ENCODE peak calls at places on chromosomes 16 and 17, in five cellular contexts. J, G, Q, M and O are unnamed samples.

GRCh38 chr16:2814757-2815298 is 2.2 kb upstream of the PRSS21 start:
- DNase-seq in J (no peak), M (peak; percentile 41), Q (no peak), G (no peak), O (no peak)

GRCh38 chr16:64375386-64375980 is 746.4 kb downstream of the CDH11 start:
- DNase-seq in Q (no peak), M (no peak), G (no peak), J (no peak), O (no peak)

GRCh38 chr17:72556944-72557826 is 436.4 kb downstream of the SOX9 start:
- DNase-seq in Q (peak; percentile 83), M (peak; percentile 74), J (peak; percentile 36), G (peak; percentile 20), O (peak; percentile 25)

GRCh38 chr16:11082108-11082859 is 137.9 kb downstream of the CLEC16A start:
- DNase-seq in J (no peak), G (no peak), Q (no peak), M (no peak), O (no peak)

GRCh38 chr17:1941241-1942065 is 83.7 kb downstream of the RTN4RL1 start:
- DNase-seq in J (no peak), G (no peak), M (no peak), Q (no peak), O (no peak)

GRCh38 chr16:74297296-74297665 is 667 bp downstream of the PSMD7 start:
- DNase-seq in J (no peak), Q (no peak), G (no peak), M (no peak), O (peak; percentile 27)

GRCh38 chr17:31605761-31606160 is 214.3 kb downstream of the RAB11FIP4 start:
- DNase-seq in G (no peak), M (no peak), Q (no peak), J (no peak), O (no peak)

GRCh38 chr17:66786101-66786500 is 48.8 kb upstream of the CACNG5 start:
- DNase-seq in Q (no peak), G (no peak), J (no peak), M (no peak), O (no peak)

GRCh38 chr17:72115789-72116520 is 4.9 kb upstream of the SOX9 start:
- DNase-seq in Q (no peak), M (no peak), G (no peak), J (no peak), O (no peak)

GRCh38 chr17:11738151-11738550 is 139.9 kb downstream of the DNAH9 start:
- DNase-seq in G (no peak), Q (no peak), J (no peak), M (no peak), O (no peak)

GRCh38 chr17:7322520-7323194 is 6.5 kb downstream of the NEURL4 start:
- DNase-seq in Q (no peak), G (no peak), M (no peak), J (no peak), O (peak; percentile 18)

GRCh38 chr16:84823484-84823883 is 3.7 kb downstream of the CRISPLD2 start:
- DNase-seq in J (no peak), G (peak; percentile 62), Q (no peak), M (no peak), O (no peak)
- H3K4me3 ChIP-seq in J (no peak overlapping the region), G (no peak overlapping the region), Q (no peak overlapping the region), M (no peak overlapping the region), O (no peak overlapping the region)

DNA sequence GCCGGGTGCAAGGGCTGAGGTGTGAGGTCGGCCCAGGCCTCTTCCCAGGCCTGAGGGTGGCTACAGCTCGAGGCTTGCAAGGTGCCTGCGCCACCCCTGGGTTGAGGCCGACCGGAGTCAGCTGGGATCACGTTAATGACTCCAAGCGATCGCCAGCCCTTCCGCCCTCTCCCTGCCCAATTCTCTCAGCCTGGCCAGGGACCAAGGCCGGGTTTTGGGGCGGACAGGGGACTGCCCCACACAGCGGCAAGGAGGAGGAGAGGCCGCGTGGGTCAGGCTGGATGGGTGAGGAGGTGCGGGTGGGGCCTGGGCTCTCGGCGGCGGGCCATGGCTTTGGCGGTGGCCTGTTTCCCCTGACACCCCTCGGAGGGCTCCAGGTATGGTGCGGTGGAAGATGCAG is 3.2 kb upstream of the WDR24 start:
- DNase-seq in G (no peak), Q (no peak), M (no peak), J (no peak), O (no peak)
- H3K27me3 ChIP-seq in G (peaks cover 24% of the 10 kb centered on the region), Q (no peaks in the 10 kb centered on the region), M (peaks cover 54% of the 10 kb centered on the region), J (peaks cover 20% of the 10 kb centered on the region), O (no peaks in the 10 kb centered on the region)

DNA sequence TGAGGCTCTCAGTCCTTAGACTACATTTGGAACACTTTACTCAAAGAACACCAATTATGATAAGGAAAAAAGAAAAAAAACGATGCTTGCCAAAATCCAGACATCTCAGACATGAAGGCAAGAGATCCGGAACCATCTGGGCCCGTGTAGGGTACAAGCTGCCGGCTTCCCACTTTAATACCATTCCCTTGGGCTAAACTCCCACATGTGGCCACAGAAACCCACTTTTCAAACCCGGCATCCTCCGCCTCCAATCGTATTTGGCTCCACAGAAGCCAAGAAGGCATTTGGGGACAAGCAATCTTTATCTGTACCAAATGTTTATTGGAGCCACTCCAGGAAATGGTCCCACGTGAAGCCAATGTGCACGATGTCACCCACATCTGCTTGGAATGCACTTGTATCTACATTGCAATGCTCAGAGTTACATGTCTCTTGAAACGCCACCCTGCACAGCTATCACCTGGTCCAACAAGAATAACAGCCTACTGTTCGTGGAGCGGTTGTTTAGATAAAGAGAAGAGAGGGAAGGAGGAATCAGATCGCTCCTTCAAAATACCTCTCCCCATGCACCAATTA is 33.5 kb downstream of the XYLT1 start:
- DNase-seq in M (no peak), J (no peak), G (no peak), Q (no peak), O (no peak)
- H3K27ac ChIP-seq in M (no peak overlapping the region), J (no peak overlapping the region), G (no peak overlapping the region), Q (no peak overlapping the region), O (no peak overlapping the region)

GRCh38 chr16:89095401-89095974 is 1.8 kb downstream of the ACSF3 start:
- DNase-seq in Q (no peak), G (no peak), M (no peak), J (no peak), O (no peak)
- H3K4me3 ChIP-seq in Q (peak overlapping the region; percentile 83), G (no peak overlapping the region), M (no peak overlapping the region), J (no peak overlapping the region), O (no peak overlapping the region)

DNA sequence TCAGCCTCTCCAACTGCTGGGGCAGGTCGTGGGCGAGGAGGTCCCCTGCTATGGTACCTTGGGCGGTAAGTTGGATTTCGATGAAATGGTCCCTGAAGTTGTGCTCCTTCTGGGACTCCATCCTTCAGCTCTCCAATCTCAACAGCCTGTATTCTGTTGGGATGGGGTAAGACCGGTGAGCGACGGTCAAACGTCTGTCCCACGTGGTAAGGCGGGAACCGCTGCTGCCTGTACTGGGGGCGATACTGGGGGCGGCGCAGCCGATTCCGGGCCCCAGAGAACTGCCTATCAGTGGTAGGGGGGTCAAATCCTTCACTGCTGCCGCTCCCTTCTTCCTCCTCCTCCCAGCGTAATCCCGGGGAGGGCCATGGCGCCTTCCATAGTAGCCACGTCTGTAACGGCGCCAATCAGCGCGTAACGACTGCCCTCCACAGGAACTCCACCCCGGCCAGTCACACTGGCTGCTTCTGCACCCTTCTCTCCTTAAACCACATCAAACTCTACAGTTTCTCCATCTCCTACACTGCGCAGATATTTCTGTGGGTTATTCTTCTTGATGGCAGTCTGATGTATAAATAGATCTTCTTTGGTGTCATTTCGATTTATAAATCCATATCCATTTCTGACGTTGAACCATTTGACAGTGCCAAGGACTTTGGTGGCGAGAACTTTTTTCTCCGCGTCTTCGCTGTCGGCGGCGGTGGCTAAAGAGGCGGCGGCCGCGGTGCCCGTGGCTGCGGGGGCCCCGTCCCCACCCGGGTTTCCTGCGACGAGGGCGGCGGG is 41.1 kb downstream of the AHSP start:
- DNase-seq in G (peak; percentile 21), Q (no peak), M (peak; percentile 71), J (no peak), O (no peak)
- H3K27me3 ChIP-seq in G (peaks cover 13% of the 10 kb centered on the region), Q (no peaks in the 10 kb centered on the region), M (peaks cover 28% of the 10 kb centered on the region), J (no peaks in the 10 kb centered on the region), O (no peaks in the 10 kb centered on the region)

DNA sequence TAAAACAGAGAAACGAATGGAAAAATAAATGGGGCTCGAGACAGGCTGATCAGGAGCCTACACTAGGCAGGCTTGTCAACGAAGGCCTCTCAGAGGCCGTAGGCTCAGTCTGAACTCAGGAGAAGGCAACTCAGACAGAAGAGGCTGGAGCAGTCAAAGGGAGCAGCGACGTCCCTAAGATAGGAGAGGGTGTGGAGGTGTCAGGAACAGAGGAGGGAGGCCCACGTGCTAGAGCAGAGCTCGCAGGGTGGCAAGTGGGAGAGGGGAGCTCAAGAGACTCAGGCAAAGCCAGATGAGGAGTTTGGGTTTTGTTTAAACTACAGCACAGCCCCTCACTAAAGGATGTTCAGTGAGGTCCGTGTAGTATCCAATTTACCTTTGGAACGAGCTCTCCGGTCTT is 32.7 kb downstream of the LRRC75A start:
- DNase-seq in J (no peak), Q (no peak), M (no peak), G (no peak), O (no peak)
- H3K27ac ChIP-seq in J (no peak overlapping the region), Q (no peak overlapping the region), M (no peak overlapping the region), G (no peak overlapping the region), O (no peak overlapping the region)

GRCh38 chr16:35506018-35506897 is 2046.8 kb downstream of the TP53TG3F start:
- DNase-seq in M (no peak), G (no peak), Q (no peak), J (no peak), O (no peak)
- H3K4me3 ChIP-seq in M (no peak overlapping the region), G (no peak overlapping the region), Q (no peak overlapping the region), J (no peak overlapping the region), O (no peak overlapping the region)